ENCODE peak calls at places on chromosomes 16 and 17, in four cellular contexts. O is tibial nerve, P is A549, T is foreskin keratinocyte. Y is an unnamed sample.

GRCh38 chr16:47777191-47777590 is 316.1 kb downstream of the PHKB start:
- DNase-seq in O (no peak), P (no peak), T (peak; percentile 41), Y (no peak)

GRCh38 chr17:34356194-34356593 is at the start of gene CCL13:
- DNase-seq in O (no peak), P (no peak), T (no peak), Y (no peak)

GRCh38 chr17:10875984-10876555 is 38.2 kb upstream of the PIRT start:
- DNase-seq in O (no peak), P (peak; percentile 53), T (no peak), Y (peak; percentile 58)

GRCh38 chr16:27690604-27691003 is 140.7 kb downstream of the KATNIP start:
- DNase-seq in O (no peak), P (no peak), T (no peak), Y (no peak)

GRCh38 chr17:39769974-39770587 is 32.3 kb downstream of the GRB7 start:
- DNase-seq in O (no peak), P (no peak), T (peak; percentile 100), Y (no peak)

GRCh38 chr16:23501291-23501690 is 9.0 kb downstream of the GGA2 start:
- DNase-seq in O (no peak), P (no peak), T (no peak), Y (no peak)

GRCh38 chr16:1174477-1175357 is 21.8 kb downstream of the CACNA1H start:
- DNase-seq in O (no peak), P (no peak), T (no peak), Y (no peak)

GRCh38 chr17:15955793-15956541 is 11.0 kb downstream of the ADORA2B start:
- DNase-seq in O (no peak), P (no peak), T (no peak), Y (no peak)

GRCh38 chr16:72291121-72291520 is 119.2 kb upstream of the PMFBP1 start:
- DNase-seq in O (no peak), P (peak; percentile 6), T (no peak), Y (no peak)

GRCh38 chr17:73203135-73203787 is 10.4 kb downstream of the COG1 start:
- DNase-seq in O (no peak), P (no peak), T (no peak), Y (no peak)

GRCh38 chr17:52148288-52148968 is 10.1 kb downstream of the CA10 start:
- DNase-seq in O (no peak), P (no peak), T (no peak), Y (no peak)

GRCh38 chr17:52149626-52150025 is 8.9 kb downstream of the CA10 start:
- DNase-seq in O (no peak), P (no peak), T (no peak), Y (no peak)

GRCh38 chr17:52147872-52148271 is 10.6 kb downstream of the CA10 start:
- DNase-seq in O (no peak), P (no peak), T (peak; percentile 67), Y (no peak)

GRCh38 chr17:52147431-52147830 is 11.1 kb downstream of the CA10 start:
- DNase-seq in O (no peak), P (no peak), T (no peak), Y (no peak)

GRCh38 chr17:52148969-52149351 is 9.6 kb downstream of the CA10 start:
- DNase-seq in O (no peak), P (no peak), T (peak; percentile 50), Y (no peak)
- H3K27ac ChIP-seq in O (no peak overlapping the region), P (no peak overlapping the region), T (peak overlapping the region; percentile 85), Y (no peak overlapping the region)

GRCh38 chr17:28495626-28496025 is 10.5 kb upstream of the FOXN1 start:
- DNase-seq in O (no peak), P (no peak), T (no peak), Y (no peak)
- H3K27ac ChIP-seq in O (no peak overlapping the region), P (no peak overlapping the region), T (no peak overlapping the region), Y (no peak overlapping the region)

GRCh38 chr16:81647527-81647926 is 131.6 kb upstream of the PLCG2 start:
- DNase-seq in O (no peak), P (peak; percentile 80), T (peak; percentile 49), Y (no peak)

GRCh38 chr16:81645303-81645702 is 133.8 kb upstream of the PLCG2 start:
- DNase-seq in O (no peak), P (no peak), T (peak; percentile 57), Y (no peak)

GRCh38 chr16:81645925-81646324 is 133.2 kb upstream of the PLCG2 start:
- DNase-seq in O (no peak), P (no peak), T (no peak), Y (no peak)

GRCh38 chr16:81649561-81649960 is 129.5 kb upstream of the PLCG2 start:
- DNase-seq in O (no peak), P (no peak), T (no peak), Y (no peak)

DNA sequence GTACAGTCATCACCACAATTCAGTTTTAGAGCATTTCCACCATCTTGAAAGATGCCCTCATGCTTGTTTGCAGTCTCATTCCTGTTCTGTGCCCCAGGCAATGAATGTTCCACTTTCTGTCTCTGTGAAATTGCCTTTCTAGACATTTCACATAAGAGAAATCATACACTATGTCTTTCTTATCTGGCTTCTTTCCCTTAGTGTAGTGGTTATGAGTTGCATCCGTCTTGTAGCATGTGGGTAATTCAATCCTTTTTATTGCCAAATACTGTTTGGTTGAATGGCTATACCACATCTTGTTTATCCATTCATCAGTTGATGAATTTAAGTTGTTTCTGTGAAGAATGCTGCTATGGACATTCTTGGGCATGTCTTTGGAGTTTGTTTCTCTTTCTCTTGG is 132.5 kb upstream of the PLCG2 start:
- DNase-seq in O (no peak), P (no peak), T (no peak), Y (no peak)
- H3K27ac ChIP-seq in O (no peak overlapping the region), P (peak overlapping the region; percentile 43), T (peak overlapping the region; percentile 30), Y (no peak overlapping the region)

GRCh38 chr17:7575959-7576358 is 3.5 kb upstream of the CD68 start:
- DNase-seq in O (no peak), P (no peak), T (no peak), Y (no peak)
- H3K27ac ChIP-seq in O (peak overlapping the region; percentile 55), P (no peak overlapping the region), T (no peak overlapping the region), Y (no peak overlapping the region)